ENCODE peak calls at places on chromosomes 6 and 20, in four cellular contexts. L, Z, W and T are unnamed samples.
A peak's percentile ranks its signal among the peaks of the same experiment; 100 is the strongest.

GRCh38 chr6:117477988-117478852 is 4.3 kb upstream of the DCBLD1 start:
- DNase-seq in L (no peak), Z (no peak), W (peak; percentile 35), T (peak; percentile 52)

GRCh38 chr6:15264902-15265761 is 19.3 kb downstream of the JARID2 start:
- DNase-seq in L (no peak), Z (no peak), W (no peak), T (peak; percentile 84)

GRCh38 chr20:25216199-25216945 is 20.9 kb downstream of the ENTPD6 start:
- DNase-seq in L (no peak), Z (no peak), W (no peak), T (no peak)

GRCh38 chr6:35500782-35501181 is 3.9 kb upstream of the TEAD3 start:
- DNase-seq in L (no peak), Z (peak; percentile 65), W (no peak), T (peak; percentile 36)

GRCh38 chr6:75612921-75613534 is 11.3 kb downstream of the SENP6 start:
- DNase-seq in L (no peak), Z (no peak), W (no peak), T (no peak)

GRCh38 chr6:137867685-137868509 is 838 bp downstream of the TNFAIP3 start:
- DNase-seq in L (no peak), Z (no peak), W (peak; percentile 60), T (peak; percentile 79)

GRCh38 chr20:47432251-47433210 is 69.2 kb upstream of the NCOA3 start:
- DNase-seq in L (peak; percentile 88), Z (no peak), W (no peak), T (no peak)

GRCh38 chr20:34037767-34038166 is 44.1 kb downstream of the RALY start:
- DNase-seq in L (no peak), Z (no peak), W (no peak), T (peak; percentile 87)

GRCh38 chr6:158061361-158061708 is 79.7 kb downstream of the SYNJ2 start:
- DNase-seq in L (no peak), Z (no peak), W (no peak), T (no peak)

GRCh38 chr6:154408906-154409500 is 52.4 kb upstream of the IPCEF1 start:
- DNase-seq in L (peak; percentile 29), Z (no peak), W (peak; percentile 18), T (peak; percentile 12)

GRCh38 chr6:113802779-113803178 is 54.4 kb upstream of the MARCKS start:
- DNase-seq in L (no peak), Z (no peak), W (no peak), T (no peak)

GRCh38 chr20:1171461-1172093 is 13.2 kb downstream of the TMEM74B start:
- DNase-seq in L (peak; percentile 3), Z (no peak), W (no peak), T (peak; percentile 75)

GRCh38 chr6:45424628-45424955 is 46.9 kb upstream of the SUPT3H start:
- DNase-seq in L (no peak), Z (no peak), W (no peak), T (no peak)

GRCh38 chr6:34146801-34147592 is 1.1 kb upstream of the GRM4 start:
- DNase-seq in L (no peak), Z (no peak), W (no peak), T (no peak)

GRCh38 chr6:149093643-149094042 is 223.9 kb upstream of the TAB2 start:
- DNase-seq in L (no peak), Z (no peak), W (no peak), T (no peak)

GRCh38 chr20:10433014-10433622 is 904 bp downstream of the MKKS start:
- DNase-seq in L (no peak), Z (peak; percentile 65), W (no peak), T (no peak)